ENCODE peak calls at places on chromosome 18, in four cellular contexts. One of them, this sample, is unnamed.

GRCh38 chr18:47204908-47205522 is 28.9 kb upstream of the IER3IP1 start:
- DNase-seq in GM12878: no peak
- DNase-seq in HepG2: peak; percentile 40
- DNase-seq in WTC11: peak; percentile 65
- DNase-seq in this sample: peak; percentile 28

GRCh38 chr18:24930974-24931373 is 421.0 kb downstream of the ZNF521 start:
- DNase-seq in WTC11: no peak
- DNase-seq in GM12878: no peak
- DNase-seq in HepG2: peak; percentile 48
- DNase-seq in this sample: no peak

GRCh38 chr18:35753306-35753910 is 171.9 kb downstream of the GALNT1 start:
- DNase-seq in WTC11: no peak
- DNase-seq in GM12878: no peak
- DNase-seq in HepG2: no peak
- DNase-seq in this sample: no peak

GRCh38 chr18:80252136-80252535 is 4.8 kb upstream of the PARD6G start:
- DNase-seq in HepG2: no peak
- DNase-seq in GM12878: no peak
- DNase-seq in WTC11: no peak
- DNase-seq in this sample: no peak

GRCh38 chr18:23283933-23284430 is 148.7 kb downstream of the CABLES1 start:
- DNase-seq in WTC11: peak; percentile 36
- DNase-seq in GM12878: peak; percentile 86
- DNase-seq in HepG2: peak; percentile 65
- DNase-seq in this sample: no peak

GRCh38 chr18:36454258-36454657 is 156.7 kb downstream of the FHOD3 start:
- DNase-seq in GM12878: no peak
- DNase-seq in HepG2: no peak
- DNase-seq in WTC11: no peak
- DNase-seq in this sample: no peak

GRCh38 chr18:78983530-78983929 is 3.9 kb downstream of the SALL3 start:
- DNase-seq in WTC11: no peak
- DNase-seq in HepG2: no peak
- DNase-seq in GM12878: no peak
- DNase-seq in this sample: no peak

GRCh38 chr18:59047321-59047991 is 92.2 kb upstream of the SEC11C start:
- DNase-seq in WTC11: no peak
- DNase-seq in GM12878: no peak
- DNase-seq in HepG2: no peak
- DNase-seq in this sample: no peak

GRCh38 chr18:25351773-25352628 is at the start of gene ZNF521:
- DNase-seq in HepG2: peak; percentile 40
- DNase-seq in WTC11: peak; percentile 79
- DNase-seq in GM12878: no peak
- DNase-seq in this sample: peak; percentile 91

GRCh38 chr18:11512096-11513030 is 97.0 kb upstream of the SLC35G4 start:
- DNase-seq in HepG2: peak; percentile 68
- DNase-seq in GM12878: no peak
- DNase-seq in WTC11: no peak
- DNase-seq in this sample: no peak

GRCh38 chr18:3485153-3486149 is 35.5 kb downstream of the TGIF1 start:
- DNase-seq in WTC11: no peak
- DNase-seq in HepG2: no peak
- DNase-seq in GM12878: no peak
- DNase-seq in this sample: no peak

GRCh38 chr18:45161850-45162249 is 453.4 kb upstream of the SLC14A2 start:
- DNase-seq in WTC11: no peak
- DNase-seq in HepG2: no peak
- DNase-seq in GM12878: peak; percentile 50
- DNase-seq in this sample: no peak

GRCh38 chr18:55875330-55875933 is 287.4 kb upstream of the TCF4 start:
- DNase-seq in WTC11: no peak
- DNase-seq in HepG2: no peak
- DNase-seq in GM12878: no peak
- DNase-seq in this sample: no peak

GRCh38 chr18:40414155-40414754 is 1540.8 kb upstream of the PIK3C3 start:
- DNase-seq in HepG2: no peak
- DNase-seq in GM12878: no peak
- DNase-seq in WTC11: no peak
- DNase-seq in this sample: no peak

GRCh38 chr18:70149156-70149555 is 56.3 kb downstream of the RTTN start:
- DNase-seq in WTC11: no peak
- DNase-seq in GM12878: no peak
- DNase-seq in HepG2: no peak
- DNase-seq in this sample: no peak

GRCh38 chr18:23583071-23583865 is 3.0 kb downstream of the NPC1 start:
- DNase-seq in HepG2: peak; percentile 86
- DNase-seq in WTC11: no peak
- DNase-seq in GM12878: no peak
- DNase-seq in this sample: no peak

GRCh38 chr18:58993260-58993659 is 128.6 kb downstream of the ZNF532 start:
- DNase-seq in GM12878: no peak
- DNase-seq in HepG2: no peak
- DNase-seq in WTC11: no peak
- DNase-seq in this sample: no peak

DNA sequence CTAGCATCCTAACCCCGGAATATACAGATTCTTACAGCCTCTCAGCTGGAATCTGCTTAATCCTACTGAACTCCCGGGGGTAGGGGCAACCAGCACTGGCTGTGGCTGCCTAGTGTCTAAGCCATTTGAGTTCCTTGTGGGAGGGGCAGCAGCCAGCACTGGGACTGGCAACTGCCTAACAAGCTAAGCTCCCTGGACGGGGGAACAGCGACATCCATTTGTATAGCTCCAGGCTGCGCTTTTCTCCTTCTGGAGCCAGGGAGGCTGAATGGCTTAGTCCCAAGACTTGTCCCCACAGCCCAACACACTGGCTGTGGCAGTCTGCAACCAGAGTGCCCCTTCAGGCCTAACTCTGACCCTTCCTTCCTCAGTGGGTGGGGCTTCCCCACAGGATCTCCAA is 787.2 kb downstream of the METTL4 start:
- DNase-seq in HepG2: no peak
- DNase-seq in GM12878: no peak
- DNase-seq in WTC11: peak; percentile 11
- DNase-seq in this sample: no peak
- TF ChIP-seq CTCF in HepG2: no peak
- TF ChIP-seq CTCF in GM12878: no peak
- TF ChIP-seq CTCF in WTC11: no peak
- TF ChIP-seq CTCF in this sample: no peak

DNA sequence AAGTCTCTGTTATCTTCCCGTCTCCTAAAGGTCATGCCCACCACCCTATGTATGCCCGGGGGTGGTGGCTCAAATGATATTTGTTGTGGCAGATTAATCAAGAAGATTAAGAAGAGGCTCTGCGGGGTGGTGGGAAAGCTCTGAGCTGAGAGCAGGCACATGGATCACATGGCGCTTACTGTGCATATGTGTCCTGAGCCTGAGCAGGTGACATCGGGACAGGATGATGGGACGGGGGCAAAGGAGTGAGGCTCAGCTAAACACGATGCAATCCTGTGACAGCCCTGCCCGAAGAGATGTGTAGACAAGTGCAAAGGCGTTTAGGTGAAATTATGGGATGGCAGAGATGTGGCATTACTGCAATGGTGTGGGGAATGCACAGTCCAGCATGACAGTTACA is 6.0 kb downstream of the LRRC30 start:
- DNase-seq in WTC11: no peak
- DNase-seq in GM12878: no peak
- DNase-seq in HepG2: no peak
- DNase-seq in this sample: no peak
- TF ChIP-seq ETV6 in WTC11: no peak
- TF ChIP-seq ETV6 in GM12878: no peak
- TF ChIP-seq ETV6 in HepG2: no peak
- TF ChIP-seq ETV6 in this sample: no peak

GRCh38 chr18:6199777-6200176 is 214.9 kb downstream of the L3MBTL4 start:
- DNase-seq in GM12878: no peak
- DNase-seq in WTC11: no peak
- DNase-seq in HepG2: no peak
- DNase-seq in this sample: no peak
- TF ChIP-seq CTCF in GM12878: no peak
- TF ChIP-seq CTCF in WTC11: no peak
- TF ChIP-seq CTCF in HepG2: no peak
- TF ChIP-seq CTCF in this sample: no peak

GRCh38 chr18:32308493-32309120 is 118.8 kb downstream of the MEP1B start:
- DNase-seq in GM12878: no peak
- DNase-seq in WTC11: no peak
- DNase-seq in HepG2: no peak
- DNase-seq in this sample: no peak
- TF ChIP-seq ETV6 in GM12878: no peak
- TF ChIP-seq ETV6 in WTC11: no peak
- TF ChIP-seq ETV6 in HepG2: no peak
- TF ChIP-seq ETV6 in this sample: no peak

This sample was measured in K562.